ENCODE peak calls at places on chromosomes 7 and 10, in five cellular contexts. One of them, this sample, is unnamed.

GRCh38 chr7:3927446-3928110 is 626.5 kb downstream of the SDK1 start:
- DNase-seq in osteocyte: peak
- DNase-seq in ACHN: no peak
- DNase-seq in NCI-H2171 treated with DMSO at 0.1 percent for 48 hours: no peak
- DNase-seq in naive thymus-derived CD8-positive, alpha-beta T cell: no peak
- DNase-seq in this sample: no peak

GRCh38 chr10:62183442-62183841 is 85.2 kb downstream of the RTKN2 start:
- DNase-seq in NCI-H2171 treated with DMSO at 0.1 percent for 48 hours: no peak
- DNase-seq in ACHN: no peak
- DNase-seq in osteocyte: no peak
- DNase-seq in naive thymus-derived CD8-positive, alpha-beta T cell: peak
- DNase-seq in this sample: peak

GRCh38 chr10:70296406-70296899 is 12.6 kb upstream of the NPFFR1 start:
- DNase-seq in naive thymus-derived CD8-positive, alpha-beta T cell: no peak
- DNase-seq in osteocyte: no peak
- DNase-seq in NCI-H2171 treated with DMSO at 0.1 percent for 48 hours: no peak
- DNase-seq in ACHN: peak
- DNase-seq in this sample: no peak

GRCh38 chr7:140568021-140568813 is 72.4 kb downstream of the DENND2A start:
- DNase-seq in osteocyte: no peak
- DNase-seq in NCI-H2171 treated with DMSO at 0.1 percent for 48 hours: no peak
- DNase-seq in naive thymus-derived CD8-positive, alpha-beta T cell: no peak
- DNase-seq in ACHN: no peak
- DNase-seq in this sample: no peak

GRCh38 chr10:97325754-97326153 is 6.7 kb downstream of the FRAT1 start:
- DNase-seq in ACHN: no peak
- DNase-seq in osteocyte: no peak
- DNase-seq in NCI-H2171 treated with DMSO at 0.1 percent for 48 hours: no peak
- DNase-seq in naive thymus-derived CD8-positive, alpha-beta T cell: no peak
- DNase-seq in this sample: no peak

GRCh38 chr7:80145780-80146422 is 11.3 kb downstream of the GNAI1 start:
- DNase-seq in osteocyte: no peak
- DNase-seq in naive thymus-derived CD8-positive, alpha-beta T cell: no peak
- DNase-seq in NCI-H2171 treated with DMSO at 0.1 percent for 48 hours: no peak
- DNase-seq in ACHN: peak
- DNase-seq in this sample: no peak

GRCh38 chr7:126801738-126802137 is 451.0 kb downstream of the GRM8 start:
- DNase-seq in NCI-H2171 treated with DMSO at 0.1 percent for 48 hours: no peak
- DNase-seq in osteocyte: no peak
- DNase-seq in naive thymus-derived CD8-positive, alpha-beta T cell: no peak
- DNase-seq in ACHN: no peak
- DNase-seq in this sample: no peak

GRCh38 chr10:76869931-76870330 is 767.7 kb downstream of the KCNMA1 start:
- DNase-seq in osteocyte: no peak
- DNase-seq in naive thymus-derived CD8-positive, alpha-beta T cell: no peak
- DNase-seq in NCI-H2171 treated with DMSO at 0.1 percent for 48 hours: no peak
- DNase-seq in ACHN: no peak
- DNase-seq in this sample: no peak

GRCh38 chr10:43121444-43121843 is 16.8 kb upstream of the CSGALNACT2 start:
- DNase-seq in ACHN: no peak
- DNase-seq in NCI-H2171 treated with DMSO at 0.1 percent for 48 hours: peak
- DNase-seq in naive thymus-derived CD8-positive, alpha-beta T cell: no peak
- DNase-seq in osteocyte: no peak
- DNase-seq in this sample: peak

GRCh38 chr7:150357277-150357676 is 11.3 kb upstream of the REPIN1 start:
- DNase-seq in NCI-H2171 treated with DMSO at 0.1 percent for 48 hours: peak
- DNase-seq in ACHN: no peak
- DNase-seq in naive thymus-derived CD8-positive, alpha-beta T cell: peak
- DNase-seq in osteocyte: no peak
- DNase-seq in this sample: peak

GRCh38 chr10:90413196-90413595 is 444.6 kb downstream of the HTR7 start:
- DNase-seq in osteocyte: no peak
- DNase-seq in naive thymus-derived CD8-positive, alpha-beta T cell: no peak
- DNase-seq in ACHN: no peak
- DNase-seq in NCI-H2171 treated with DMSO at 0.1 percent for 48 hours: no peak
- DNase-seq in this sample: no peak

GRCh38 chr7:144588535-144588934 is 185.0 kb upstream of the NOBOX start:
- DNase-seq in naive thymus-derived CD8-positive, alpha-beta T cell: no peak
- DNase-seq in ACHN: no peak
- DNase-seq in osteocyte: no peak
- DNase-seq in NCI-H2171 treated with DMSO at 0.1 percent for 48 hours: no peak
- DNase-seq in this sample: no peak

GRCh38 chr10:59176241-59177030 is at the start of gene PHYHIPL:
- DNase-seq in NCI-H2171 treated with DMSO at 0.1 percent for 48 hours: no peak
- DNase-seq in ACHN: peak
- DNase-seq in naive thymus-derived CD8-positive, alpha-beta T cell: no peak
- DNase-seq in osteocyte: no peak
- DNase-seq in this sample: peak

GRCh38 chr7:36487756-36488336 is 98.2 kb downstream of the ANLN start:
- DNase-seq in osteocyte: no peak
- DNase-seq in NCI-H2171 treated with DMSO at 0.1 percent for 48 hours: peak
- DNase-seq in ACHN: peak
- DNase-seq in naive thymus-derived CD8-positive, alpha-beta T cell: peak
- DNase-seq in this sample: peak

GRCh38 chr7:133695976-133696531 is 431.1 kb upstream of the LRGUK start:
- DNase-seq in osteocyte: no peak
- DNase-seq in ACHN: no peak
- DNase-seq in naive thymus-derived CD8-positive, alpha-beta T cell: no peak
- DNase-seq in NCI-H2171 treated with DMSO at 0.1 percent for 48 hours: no peak
- DNase-seq in this sample: peak

GRCh38 chr10:8418631-8419030 is 364.1 kb downstream of the GATA3 start:
- DNase-seq in osteocyte: no peak
- DNase-seq in ACHN: no peak
- DNase-seq in NCI-H2171 treated with DMSO at 0.1 percent for 48 hours: no peak
- DNase-seq in naive thymus-derived CD8-positive, alpha-beta T cell: no peak
- DNase-seq in this sample: no peak

GRCh38 chr7:12975387-12975786 is 288.0 kb downstream of the ARL4A start:
- DNase-seq in osteocyte: no peak
- DNase-seq in ACHN: no peak
- DNase-seq in NCI-H2171 treated with DMSO at 0.1 percent for 48 hours: no peak
- DNase-seq in naive thymus-derived CD8-positive, alpha-beta T cell: no peak
- DNase-seq in this sample: no peak

GRCh38 chr7:129757991-129758390 is 146.5 kb downstream of the NRF1 start:
- DNase-seq in naive thymus-derived CD8-positive, alpha-beta T cell: no peak
- DNase-seq in osteocyte: no peak
- DNase-seq in NCI-H2171 treated with DMSO at 0.1 percent for 48 hours: no peak
- DNase-seq in ACHN: no peak
- DNase-seq in this sample: no peak

GRCh38 chr10:73819513-73820093 is 8.2 kb upstream of the NDST2 start:
- DNase-seq in ACHN: no peak
- DNase-seq in naive thymus-derived CD8-positive, alpha-beta T cell: no peak
- DNase-seq in osteocyte: no peak
- DNase-seq in NCI-H2171 treated with DMSO at 0.1 percent for 48 hours: no peak
- DNase-seq in this sample: no peak

GRCh38 chr7:48193421-48193820 is 22.2 kb downstream of the ABCA13 start:
- DNase-seq in ACHN: no peak
- DNase-seq in naive thymus-derived CD8-positive, alpha-beta T cell: no peak
- DNase-seq in osteocyte: no peak
- DNase-seq in NCI-H2171 treated with DMSO at 0.1 percent for 48 hours: no peak
- DNase-seq in this sample: no peak

GRCh38 chr10:68353537-68353936 is 20.8 kb upstream of the PBLD start:
- DNase-seq in NCI-H2171 treated with DMSO at 0.1 percent for 48 hours: no peak
- DNase-seq in naive thymus-derived CD8-positive, alpha-beta T cell: no peak
- DNase-seq in ACHN: no peak
- DNase-seq in osteocyte: no peak
- DNase-seq in this sample: no peak

GRCh38 chr7:115662120-115662519 is 368.4 kb downstream of the TFEC start:
- DNase-seq in osteocyte: no peak
- DNase-seq in naive thymus-derived CD8-positive, alpha-beta T cell: no peak
- DNase-seq in NCI-H2171 treated with DMSO at 0.1 percent for 48 hours: no peak
- DNase-seq in ACHN: peak
- DNase-seq in this sample: no peak

GRCh38 chr7:101121996-101122932 is 4.6 kb upstream of the SERPINE1 start:
- DNase-seq in naive thymus-derived CD8-positive, alpha-beta T cell: no peak
- DNase-seq in NCI-H2171 treated with DMSO at 0.1 percent for 48 hours: no peak
- DNase-seq in osteocyte: peak
- DNase-seq in ACHN: peak
- DNase-seq in this sample: peak

GRCh38 chr7:131897016-131897789 is 340.8 kb upstream of the PODXL start:
- DNase-seq in naive thymus-derived CD8-positive, alpha-beta T cell: no peak
- DNase-seq in ACHN: peak
- DNase-seq in osteocyte: peak
- DNase-seq in NCI-H2171 treated with DMSO at 0.1 percent for 48 hours: no peak
- DNase-seq in this sample: no peak

GRCh38 chr7:22849158-22849557 is 26.5 kb upstream of the TOMM7 start:
- DNase-seq in osteocyte: peak
- DNase-seq in NCI-H2171 treated with DMSO at 0.1 percent for 48 hours: peak
- DNase-seq in ACHN: no peak
- DNase-seq in naive thymus-derived CD8-positive, alpha-beta T cell: no peak
- DNase-seq in this sample: no peak

GRCh38 chr10:118669020-118669766 is 73.7 kb upstream of the PRLHR start:
- DNase-seq in naive thymus-derived CD8-positive, alpha-beta T cell: peak
- DNase-seq in osteocyte: no peak
- DNase-seq in ACHN: no peak
- DNase-seq in NCI-H2171 treated with DMSO at 0.1 percent for 48 hours: no peak
- DNase-seq in this sample: no peak

GRCh38 chr10:43404675-43405221 is 4.2 kb downstream of the HNRNPF start:
- DNase-seq in ACHN: no peak
- DNase-seq in naive thymus-derived CD8-positive, alpha-beta T cell: peak
- DNase-seq in osteocyte: no peak
- DNase-seq in NCI-H2171 treated with DMSO at 0.1 percent for 48 hours: no peak
- DNase-seq in this sample: no peak

GRCh38 chr7:50672045-50672444 is 106.8 kb upstream of the DDC start:
- DNase-seq in naive thymus-derived CD8-positive, alpha-beta T cell: no peak
- DNase-seq in ACHN: no peak
- DNase-seq in osteocyte: no peak
- DNase-seq in NCI-H2171 treated with DMSO at 0.1 percent for 48 hours: no peak
- DNase-seq in this sample: no peak

GRCh38 chr10:97598407-97599271 is 9.1 kb downstream of the C10orf62 start:
- DNase-seq in naive thymus-derived CD8-positive, alpha-beta T cell: no peak
- DNase-seq in NCI-H2171 treated with DMSO at 0.1 percent for 48 hours: no peak
- DNase-seq in ACHN: no peak
- DNase-seq in osteocyte: no peak
- DNase-seq in this sample: no peak

GRCh38 chr7:44978511-44979366 is at the start of gene MYO1G:
- DNase-seq in ACHN: no peak
- DNase-seq in osteocyte: no peak
- DNase-seq in naive thymus-derived CD8-positive, alpha-beta T cell: peak
- DNase-seq in NCI-H2171 treated with DMSO at 0.1 percent for 48 hours: no peak
- DNase-seq in this sample: peak

GRCh38 chr7:91228327-91228726 is 35.9 kb upstream of the FZD1 start:
- DNase-seq in osteocyte: no peak
- DNase-seq in ACHN: no peak
- DNase-seq in naive thymus-derived CD8-positive, alpha-beta T cell: no peak
- DNase-seq in NCI-H2171 treated with DMSO at 0.1 percent for 48 hours: no peak
- DNase-seq in this sample: no peak

GRCh38 chr7:139797607-139798006 is 19.8 kb upstream of the HIPK2 start:
- DNase-seq in ACHN: no peak
- DNase-seq in naive thymus-derived CD8-positive, alpha-beta T cell: no peak
- DNase-seq in osteocyte: no peak
- DNase-seq in NCI-H2171 treated with DMSO at 0.1 percent for 48 hours: no peak
- DNase-seq in this sample: no peak

GRCh38 chr7:36390199-36391090 is 783 bp downstream of the ANLN start:
- DNase-seq in naive thymus-derived CD8-positive, alpha-beta T cell: peak
- DNase-seq in NCI-H2171 treated with DMSO at 0.1 percent for 48 hours: peak
- DNase-seq in ACHN: peak
- DNase-seq in osteocyte: peak
- DNase-seq in this sample: peak

This sample was measured in GM12865.